ENCODE peak calls at places on chromosomes 7 and 10, in seven cellular contexts. H is D721Med, P is type B pancreatic cell, J is endothelial cell, E is dorsolateral prefrontal cortex, X is colonic mucosa, Y is A549. T is an unnamed sample.

GRCh38 chr10:71092812-71093391 is 119.5 kb upstream of the UNC5B start:
- DNase-seq in H (no peak), P (peak; percentile 45), J (no peak), E (no peak), X (no peak), Y (no peak), T (no peak)

GRCh38 chr10:51227897-51228713 is 153.8 kb downstream of the PRKG1 start:
- DNase-seq in H (no peak), P (no peak), J (no peak), E (no peak), X (no peak), Y (no peak), T (no peak)

GRCh38 chr7:141074162-141074989 is 512 bp downstream of the TMEM178B start:
- DNase-seq in H (no peak), P (peak; percentile 68), J (peak; percentile 38), E (no peak), X (no peak), Y (peak; percentile 31), T (peak; percentile 53)

GRCh38 chr10:49620286-49620810 is 6.5 kb downstream of the CHAT start:
- DNase-seq in H (no peak), P (no peak), J (no peak), E (peak; percentile 26), X (no peak), Y (no peak), T (no peak)

GRCh38 chr10:25068152-25069058 is 52.0 kb downstream of the THNSL1 start:
- DNase-seq in H (no peak), P (no peak), J (no peak), E (no peak), X (no peak), Y (no peak), T (no peak)

GRCh38 chr10:25232229-25232628 is 57.4 kb downstream of the GPR158 start:
- DNase-seq in H (no peak), P (no peak), J (no peak), E (no peak), X (no peak), Y (no peak), T (no peak)

GRCh38 chr10:79437111-79437814 is 8.2 kb downstream of the ZCCHC24 start:
- DNase-seq in H (no peak), P (no peak), J (no peak), E (no peak), X (no peak), Y (no peak), T (no peak)

GRCh38 chr10:125186431-125187170 is 26.2 kb upstream of the CTBP2 start:
- DNase-seq in H (no peak), P (no peak), J (no peak), E (no peak), X (no peak), Y (no peak), T (no peak)

DNA sequence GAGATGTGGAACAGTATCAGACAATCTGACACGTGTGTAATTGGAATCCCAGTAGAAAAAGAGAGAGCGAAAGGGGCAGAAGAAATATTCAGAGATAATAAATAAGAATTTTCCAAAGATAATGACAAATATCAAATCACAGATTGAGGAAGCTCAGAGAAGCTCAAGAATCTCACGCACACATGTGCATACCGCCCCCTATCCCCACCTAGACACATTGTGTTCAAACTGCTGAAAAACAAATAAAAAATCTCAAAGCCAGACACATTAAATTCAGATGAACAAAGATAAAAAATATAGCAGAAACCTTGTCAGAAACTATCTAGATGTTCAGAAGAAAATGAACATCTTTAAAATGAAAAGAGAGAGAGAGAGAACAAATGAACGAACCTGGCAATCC is 17.2 kb downstream of the SFR1 start:
- DNase-seq in H (no peak), P (no peak), J (no peak), E (no peak), X (no peak), Y (peak; percentile 36), T (no peak)
- TF ChIP-seq CTCF in H (peak; percentile 57), P (peak; percentile 49), J (peak; percentile 19), E (peak; percentile 12), X (no peak), Y (peak; percentile 47), T (no peak)

DNA sequence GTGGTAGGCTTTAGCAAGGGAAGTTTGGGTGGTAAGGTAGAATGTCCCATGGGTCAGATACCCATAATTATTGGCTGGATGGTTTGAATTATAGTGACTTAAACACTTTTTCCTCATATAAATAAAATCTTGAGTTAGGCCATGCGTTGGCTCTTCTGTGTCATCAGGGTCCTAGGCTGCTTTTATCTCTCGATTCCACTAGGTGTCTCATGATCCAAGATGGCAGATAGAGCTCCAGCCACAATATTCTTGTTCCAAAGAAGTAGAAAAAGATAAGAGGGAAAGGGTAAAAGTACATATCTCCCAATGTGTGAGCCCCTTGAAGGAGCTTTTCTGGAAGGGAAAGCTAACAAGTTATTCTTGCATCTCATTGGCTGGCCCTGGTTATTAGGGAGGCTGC is 144.7 kb downstream of the GRK5 start:
- DNase-seq in H (no peak), P (no peak), J (no peak), E (no peak), X (no peak), Y (peak; percentile 22), T (no peak)
- TF ChIP-seq CTCF in H (no peak), P (no peak), J (no peak), E (no peak), X (no peak), Y (no peak), T (no peak)

GRCh38 chr10:11480687-11481086 is 130.8 kb downstream of the USP6NL start:
- DNase-seq in H (no peak), P (no peak), J (no peak), E (no peak), X (no peak), Y (no peak), T (no peak)

GRCh38 chr10:11478807-11479206 is 132.6 kb downstream of the USP6NL start:
- DNase-seq in H (no peak), P (no peak), J (no peak), E (no peak), X (no peak), Y (no peak), T (no peak)

GRCh38 chr10:11479307-11479706 is 132.1 kb downstream of the USP6NL start:
- DNase-seq in H (no peak), P (no peak), J (no peak), E (no peak), X (no peak), Y (no peak), T (no peak)

GRCh38 chr10:11483189-11484148 is 128.0 kb downstream of the USP6NL start:
- DNase-seq in H (no peak), P (no peak), J (no peak), E (no peak), X (no peak), Y (no peak), T (no peak)

DNA sequence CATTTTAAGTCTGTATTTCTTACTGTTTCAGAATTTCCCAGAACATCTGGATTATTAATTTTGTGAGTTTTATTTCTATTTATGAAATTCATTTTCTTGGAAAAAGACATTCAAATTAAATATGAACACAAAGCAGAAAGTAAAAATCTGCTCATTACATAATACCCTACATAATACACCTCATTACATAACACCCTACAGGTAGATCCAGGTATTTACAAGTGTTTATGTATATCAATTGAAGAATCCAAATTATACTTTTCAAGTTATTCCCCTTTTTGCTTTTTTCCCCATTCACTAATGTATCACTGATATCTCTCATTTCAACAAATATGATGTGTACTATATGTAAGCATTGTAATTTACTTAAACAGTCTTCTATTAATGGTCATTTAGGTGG is 129.1 kb downstream of the USP6NL start:
- DNase-seq in H (no peak), P (no peak), J (no peak), E (no peak), X (no peak), Y (no peak), T (no peak)
- TF ChIP-seq CTCF in H (no peak), P (peak; percentile 54), J (peak; percentile 40), E (no peak), X (no peak), Y (no peak), T (peak; percentile 15)

DNA sequence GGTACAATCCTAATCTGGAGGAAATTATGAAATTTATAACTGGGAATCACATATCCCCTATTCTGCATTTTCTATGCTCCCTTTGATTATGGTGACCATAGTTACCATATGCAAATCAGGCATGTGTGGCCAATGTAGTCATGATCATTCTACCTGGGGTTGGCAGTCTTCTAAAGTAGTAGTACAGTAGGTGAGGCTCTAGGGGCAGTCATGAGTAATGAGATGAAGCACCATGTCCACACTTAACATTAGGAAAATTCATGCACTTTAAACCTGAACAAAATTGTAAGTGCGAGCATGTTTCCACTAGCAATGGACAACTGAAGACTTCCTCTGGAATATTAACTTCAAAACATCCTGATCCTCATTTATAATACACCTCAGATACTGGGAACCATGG is 545.9 kb downstream of the SUGCT start:
- DNase-seq in H (no peak), P (no peak), J (peak; percentile 11), E (no peak), X (no peak), Y (peak; percentile 22), T (no peak)
- TF ChIP-seq CTCF in H (peak; percentile 35), P (peak; percentile 59), J (peak; percentile 41), E (no peak), X (peak; percentile 25), Y (no peak), T (peak; percentile 36)

DNA sequence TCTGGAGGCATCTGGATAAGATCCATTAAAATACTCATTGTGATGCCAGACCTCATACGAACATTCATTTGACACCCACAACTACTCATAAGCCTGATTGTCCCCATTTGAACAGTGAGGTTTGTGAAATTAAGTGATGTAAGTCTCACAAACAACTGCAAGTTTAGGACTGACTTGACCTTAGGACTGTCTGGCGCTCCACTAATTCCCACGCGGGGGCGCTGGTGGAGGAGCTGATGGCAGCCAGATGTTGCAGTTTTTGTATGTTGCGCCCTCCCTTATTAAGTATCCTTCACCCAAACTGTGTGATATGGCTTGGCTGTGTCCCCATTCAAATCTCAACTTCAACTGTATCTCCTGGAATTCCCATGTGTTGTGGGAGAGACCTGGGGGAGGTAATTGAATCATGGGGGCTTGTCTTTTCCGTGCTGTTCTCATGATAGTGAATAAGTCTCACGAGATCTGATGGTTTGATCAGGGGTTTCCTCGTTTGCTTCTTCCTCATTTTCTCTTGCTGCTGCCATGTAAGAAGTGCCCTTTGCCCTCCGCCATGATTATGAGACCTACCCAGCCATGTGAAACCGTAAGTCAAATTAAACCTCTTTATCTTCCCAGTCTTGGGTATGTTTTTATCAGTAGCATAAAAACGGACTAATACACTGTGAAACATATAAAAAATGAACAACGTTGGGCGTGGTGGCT is 20.3 kb upstream of the TIAL1 start:
- DNase-seq in H (no peak), P (no peak), J (peak; percentile 14), E (no peak), X (no peak), Y (peak; percentile 32), T (peak; percentile 30)
- TF ChIP-seq CTCF in H (no peak), P (peak; percentile 45), J (no peak), E (no peak), X (no peak), Y (peak; percentile 23), T (peak; percentile 25)

T was measured in nephron progenitor cell.